ENCODE peak calls at places on chromosomes 16 and 17, in four cellular contexts. P is heart right ventricle, Y is neural progenitor cell, H is transverse colon. O is an unnamed sample.

GRCh38 chr16:89827383-89828198 is 684 bp upstream of the SPIRE2 start:
- DNase-seq in Y (peak; percentile 74), H (peak; percentile 72), P (peak; percentile 62), O (peak; percentile 70)

GRCh38 chr17:20922128-20922670 is 120.6 kb downstream of the USP22 start:
- DNase-seq in Y (no peak), H (no peak), P (peak; percentile 18), O (no peak)

GRCh38 chr16:50400312-50400966 is 31.7 kb upstream of the BRD7 start:
- DNase-seq in H (no peak), P (no peak), Y (no peak), O (peak; percentile 86)

GRCh38 chr17:35083071-35083470 is 19.6 kb upstream of the RFFL start:
- DNase-seq in H (no peak), P (no peak), Y (no peak), O (no peak)

GRCh38 chr17:55215711-55216110 is 49.0 kb upstream of the HLF start:
- DNase-seq in Y (no peak), H (no peak), P (no peak), O (no peak)

GRCh38 chr17:28327031-28327607 is 8.1 kb downstream of the TMEM97 start:
- DNase-seq in P (no peak), Y (no peak), H (no peak), O (peak; percentile 8)

GRCh38 chr16:88737298-88738166 is 31.2 kb downstream of the CTU2 start:
- DNase-seq in H (peak; percentile 78), P (peak; percentile 76), Y (peak; percentile 81), O (peak; percentile 95)

GRCh38 chr16:86783626-86784266 is 205.4 kb downstream of the FOXL1 start:
- DNase-seq in P (no peak), H (no peak), Y (no peak), O (no peak)

GRCh38 chr17:4175921-4176802 is 33.2 kb downstream of the CYB5D2 start:
- DNase-seq in P (no peak), Y (no peak), H (no peak), O (no peak)

GRCh38 chr16:54070944-54071343 is 215.6 kb downstream of the IRX3 start:
- DNase-seq in Y (no peak), H (no peak), P (no peak), O (no peak)

GRCh38 chr16:20997147-20997546 is 96.6 kb downstream of the LYRM1 start:
- DNase-seq in H (no peak), Y (no peak), P (no peak), O (no peak)

DNA sequence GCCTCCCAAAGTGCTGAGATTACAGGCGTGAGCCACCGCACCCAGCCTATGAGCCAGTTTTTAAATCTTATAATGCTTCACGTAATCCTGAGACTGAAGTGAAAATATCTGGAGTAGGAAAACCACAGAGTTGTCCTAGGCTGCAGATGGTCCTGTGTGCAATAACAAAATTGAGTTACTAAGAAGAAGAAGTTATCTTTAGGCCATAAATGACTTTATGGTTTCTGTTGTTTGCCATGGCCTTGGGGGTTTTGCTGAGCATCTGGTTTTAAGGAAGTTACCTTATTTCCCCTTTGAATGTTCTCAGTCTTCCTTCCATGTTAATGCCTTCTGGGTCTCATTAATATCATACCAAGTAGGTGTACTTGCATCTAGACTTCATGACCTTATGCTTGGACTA is 16.5 kb downstream of the NMT1 start:
- DNase-seq in P (no peak), H (no peak), Y (no peak), O (no peak)
- H3K27ac ChIP-seq in P (no peak overlapping the region), H (peak overlapping the region; percentile 23), Y (no peak overlapping the region), O (no peak overlapping the region)

GRCh38 chr16:70663524-70664324 is 17.4 kb downstream of the IL34 start:
- DNase-seq in H (no peak), Y (no peak), P (no peak), O (no peak)
- H3K4me3 ChIP-seq in H (no peak overlapping the region), Y (no peak overlapping the region), P (no peak overlapping the region), O (no peak overlapping the region)

GRCh38 chr17:44376124-44376523 is 12.5 kb upstream of the FAM171A2 start:
- DNase-seq in P (peak; percentile 55), H (no peak), Y (peak; percentile 60), O (no peak)
- TF ChIP-seq CTCF in P (peak; percentile 51), H (peak; percentile 24), Y (peak; percentile 63), O (no peak)

GRCh38 chr17:15966183-15966878 is 21.4 kb downstream of the ADORA2B start:
- DNase-seq in Y (peak; percentile 89), H (peak; percentile 68), P (no peak), O (no peak)

GRCh38 chr17:15969463-15969862 is 24.5 kb downstream of the ADORA2B start:
- DNase-seq in P (no peak), Y (no peak), H (no peak), O (no peak)

GRCh38 chr17:15966879-15967248 is 21.9 kb downstream of the ADORA2B start:
- DNase-seq in P (no peak), H (peak; percentile 79), Y (peak; percentile 53), O (no peak)

GRCh38 chr17:15965510-15965909 is 20.6 kb downstream of the ADORA2B start:
- DNase-seq in Y (peak; percentile 40), H (no peak), P (no peak), O (no peak)

GRCh38 chr17:15967706-15968399 is 22.9 kb downstream of the ADORA2B start:
- DNase-seq in Y (no peak), H (no peak), P (no peak), O (no peak)
- H3K27ac ChIP-seq in Y (no peak overlapping the region), H (peak overlapping the region; percentile 82), P (no peak overlapping the region), O (no peak overlapping the region)

DNA sequence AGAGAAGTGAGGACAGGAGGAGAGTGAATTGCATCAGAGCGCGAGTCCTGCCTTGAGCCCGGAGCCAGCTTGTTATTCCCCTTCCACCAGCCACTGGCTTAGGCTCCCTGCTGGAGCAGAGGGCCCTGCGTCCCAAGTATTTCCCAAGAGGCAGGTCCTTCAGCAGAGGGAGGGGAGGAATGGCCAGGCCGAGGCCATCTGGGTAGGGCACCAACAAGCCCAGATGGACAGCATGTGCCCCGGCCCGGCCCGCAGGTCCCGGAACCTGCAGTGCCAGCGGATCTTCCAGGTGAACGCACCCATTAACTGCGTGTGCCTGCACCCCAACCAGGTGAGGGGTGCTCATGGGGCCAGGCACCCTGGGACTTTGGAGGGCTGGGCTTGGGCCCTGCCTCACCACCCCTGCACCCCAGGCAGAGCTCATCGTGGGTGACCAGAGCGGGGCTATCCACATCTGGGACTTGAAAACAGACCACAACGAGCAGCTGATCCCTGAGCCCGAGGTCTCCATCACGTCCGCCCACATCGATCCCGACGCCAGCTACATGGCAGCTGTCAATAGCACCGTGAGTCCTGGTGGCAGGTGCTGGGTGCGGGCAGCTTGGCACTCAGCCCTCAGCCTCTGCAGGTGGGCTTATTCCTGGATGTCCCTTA is 1.7 kb downstream of the MLST8 start:
- DNase-seq in P (no peak), Y (no peak), H (no peak), O (no peak)
- H3K4me3 ChIP-seq in P (no peak overlapping the region), Y (peak overlapping the region; percentile 93), H (no peak overlapping the region), O (no peak overlapping the region)

GRCh38 chr17:78839762-78840529 is 668 bp downstream of the USP36 start:
- DNase-seq in P (no peak), H (peak; percentile 60), Y (peak; percentile 52), O (peak; percentile 87)

GRCh38 chr17:78838574-78839005 is 2.0 kb downstream of the USP36 start:
- DNase-seq in Y (no peak), P (no peak), H (peak; percentile 50), O (peak; percentile 71)

GRCh38 chr17:78839173-78839761 is 1.3 kb downstream of the USP36 start:
- DNase-seq in P (no peak), Y (no peak), H (no peak), O (no peak)

GRCh38 chr17:78840530-78840779 is 159 bp downstream of the USP36 start:
- DNase-seq in H (no peak), Y (no peak), P (no peak), O (no peak)

DNA sequence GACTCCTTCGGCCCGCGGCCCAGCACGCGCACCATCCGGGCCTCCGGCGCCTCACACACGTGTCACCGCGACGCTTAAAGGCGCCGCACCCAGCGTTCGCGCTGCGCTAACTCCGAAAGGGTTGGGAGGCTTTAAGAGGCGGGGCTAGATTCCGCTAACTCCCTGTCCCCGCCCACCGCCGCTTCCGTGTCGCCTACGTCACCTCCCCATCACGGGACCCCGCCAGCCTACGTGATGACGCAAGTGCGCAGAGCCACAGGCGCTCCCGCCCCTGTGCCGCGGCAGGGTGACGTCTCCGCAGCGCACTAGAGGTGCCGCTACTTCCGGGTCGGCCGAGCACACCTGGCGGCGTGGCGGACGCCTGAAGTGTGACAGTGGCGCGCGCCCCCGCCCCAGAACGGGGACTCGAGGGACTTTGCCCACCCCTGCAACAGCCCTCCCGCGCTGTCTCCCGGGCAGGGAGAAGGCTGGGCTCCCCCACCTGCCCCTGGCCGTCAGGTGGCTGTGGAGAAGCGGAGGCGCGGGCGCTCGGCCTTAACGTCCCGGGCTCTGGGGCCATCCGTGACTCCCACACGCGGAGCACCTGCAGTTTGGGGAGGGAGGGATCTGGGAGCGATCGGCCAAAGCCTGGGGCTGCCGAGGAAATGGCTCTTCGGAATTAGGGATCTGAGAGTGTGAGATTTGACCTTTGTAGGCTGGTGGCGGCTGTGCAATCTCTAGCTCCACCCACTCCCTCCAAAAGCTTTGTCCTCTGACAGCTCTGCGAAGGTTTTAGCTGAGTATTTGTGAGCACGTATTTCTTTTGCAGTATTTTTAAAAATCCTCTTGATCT is at the start of gene USP36:
- DNase-seq in Y (peak; percentile 100), P (peak; percentile 100), H (peak; percentile 100), O (peak; percentile 99)
- TF ChIP-seq CTCF in Y (no peak), P (peak; percentile 24), H (peak; percentile 5), O (no peak)